ENCODE peak calls at places on chromosome 10, in six cellular contexts. D, U, K, A, V and L are unnamed samples.
A peak's percentile ranks its signal among the peaks of the same experiment; 100 is the strongest.

GRCh38 chr10:13987472-13987871 is 343.3 kb downstream of the FRMD4A start:
- DNase-seq in D (no peak), U (no peak), K (no peak), A (no peak), V (no peak), L (no peak)

GRCh38 chr10:93290661-93291354 is 191.3 kb downstream of the MYOF start:
- DNase-seq in D (no peak), U (no peak), K (no peak), A (no peak), V (no peak), L (no peak)

GRCh38 chr10:44879531-44879899 is 31.6 kb upstream of the TMEM72 start:
- DNase-seq in D (no peak), U (no peak), K (no peak), A (no peak), V (no peak), L (no peak)

GRCh38 chr10:30781571-30782542 is 152.3 kb upstream of the LYZL2 start:
- DNase-seq in D (no peak), U (no peak), K (no peak), A (no peak), V (no peak), L (no peak)

GRCh38 chr10:124898493-124898892 is 43.4 kb upstream of the ZRANB1 start:
- DNase-seq in D (no peak), U (no peak), K (no peak), A (no peak), V (no peak), L (no peak)

GRCh38 chr10:30674796-30675195 is 45.2 kb upstream of the LYZL2 start:
- DNase-seq in D (no peak), U (no peak), K (no peak), A (no peak), V (no peak), L (no peak)

GRCh38 chr10:3095373-3096139 is 28.2 kb downstream of the PFKP start:
- DNase-seq in D (no peak), U (peak; percentile 64), K (peak; percentile 75), A (peak; percentile 43), V (peak; percentile 50), L (no peak)

GRCh38 chr10:131702521-131703356 is 198.1 kb upstream of the PPP2R2D start:
- DNase-seq in D (no peak), U (no peak), K (no peak), A (no peak), V (no peak), L (no peak)

GRCh38 chr10:8811201-8811600 is 756.7 kb downstream of the GATA3 start:
- DNase-seq in D (no peak), U (no peak), K (no peak), A (no peak), V (no peak), L (no peak)

GRCh38 chr10:37535459-37536246 is 321.8 kb downstream of the ZNF248 start:
- DNase-seq in D (no peak), U (no peak), K (no peak), A (no peak), V (no peak), L (no peak)

GRCh38 chr10:122062831-122063674 is 74.1 kb downstream of the TACC2 start:
- DNase-seq in D (no peak), U (peak; percentile 91), K (no peak), A (peak; percentile 72), V (no peak), L (no peak)

GRCh38 chr10:122143238-122143841 is 127.8 kb upstream of the BTBD16 start:
- DNase-seq in D (no peak), U (no peak), K (no peak), A (no peak), V (no peak), L (no peak)

GRCh38 chr10:70588255-70588654 is 14.3 kb downstream of the PRF1 start:
- DNase-seq in D (no peak), U (no peak), K (no peak), A (no peak), V (no peak), L (no peak)

GRCh38 chr10:5343979-5344378 is 20.8 kb upstream of the UCN3 start:
- DNase-seq in D (no peak), U (no peak), K (no peak), A (no peak), V (no peak), L (no peak)

GRCh38 chr10:101380353-101381017 is 26.5 kb downstream of the BTRC start:
- DNase-seq in D (no peak), U (no peak), K (no peak), A (no peak), V (no peak), L (no peak)

GRCh38 chr10:103915794-103916193 is 2.2 kb downstream of the STN1 start:
- DNase-seq in D (no peak), U (no peak), K (peak; percentile 70), A (no peak), V (no peak), L (no peak)

GRCh38 chr10:21832751-21833150 is 170.8 kb downstream of the DNAJC1 start:
- DNase-seq in D (no peak), U (no peak), K (no peak), A (no peak), V (no peak), L (no peak)

GRCh38 chr10:12793106-12793505 is 208.4 kb downstream of the CCDC3 start:
- DNase-seq in D (no peak), U (no peak), K (no peak), A (no peak), V (no peak), L (no peak)

GRCh38 chr10:43448742-43449141 is 11.8 kb downstream of the ZNF487 start:
- DNase-seq in D (no peak), U (no peak), K (no peak), A (no peak), V (no peak), L (no peak)

GRCh38 chr10:33401300-33401699 is 66.8 kb upstream of the NRP1 start:
- DNase-seq in D (no peak), U (no peak), K (no peak), A (no peak), V (no peak), L (no peak)

GRCh38 chr10:78339251-78339650 is 305.6 kb downstream of the RPS24 start:
- DNase-seq in D (no peak), U (no peak), K (no peak), A (no peak), V (no peak), L (no peak)

GRCh38 chr10:47046321-47047126 is 135.3 kb downstream of the PTPN20 start:
- DNase-seq in D (no peak), U (no peak), K (no peak), A (no peak), V (no peak), L (no peak)

GRCh38 chr10:50552771-50553535 is 70.8 kb downstream of the SGMS1 start:
- DNase-seq in D (peak; percentile 4), U (no peak), K (peak; percentile 65), A (peak; percentile 32), V (no peak), L (peak; percentile 30)